ENCODE peak calls at places on chromosome 5, in four cellular contexts. One of them, this sample, is unnamed.

GRCh38 chr5:181037365-181037861 is 2.7 kb upstream of the BTNL9 start:
- DNase-seq in IMR-90: no peak
- DNase-seq in H1: no peak
- DNase-seq in H9: peak; percentile 82
- DNase-seq in this sample: peak; percentile 74

GRCh38 chr5:133605323-133605722 is 7.0 kb downstream of the FSTL4 start:
- DNase-seq in IMR-90: no peak
- DNase-seq in H1: no peak
- DNase-seq in H9: no peak
- DNase-seq in this sample: no peak

GRCh38 chr5:64947031-64947430 is 178.3 kb downstream of the CWC27 start:
- DNase-seq in IMR-90: peak; percentile 55
- DNase-seq in H1: no peak
- DNase-seq in H9: no peak
- DNase-seq in this sample: no peak

GRCh38 chr5:68011801-68012200 is 203.8 kb upstream of the PIK3R1 start:
- DNase-seq in IMR-90: no peak
- DNase-seq in H1: no peak
- DNase-seq in H9: no peak
- DNase-seq in this sample: no peak

GRCh38 chr5:171137768-171138540 is 171.1 kb upstream of the TLX3 start:
- DNase-seq in IMR-90: peak; percentile 89
- DNase-seq in H1: no peak
- DNase-seq in H9: no peak
- DNase-seq in this sample: no peak

GRCh38 chr5:175542232-175542965 is 64.0 kb downstream of the SFXN1 start:
- DNase-seq in IMR-90: no peak
- DNase-seq in H1: no peak
- DNase-seq in H9: no peak
- DNase-seq in this sample: no peak

GRCh38 chr5:126031989-126032716 is 391.1 kb upstream of the GRAMD2B start:
- DNase-seq in IMR-90: peak; percentile 35
- DNase-seq in H1: no peak
- DNase-seq in H9: no peak
- DNase-seq in this sample: no peak

GRCh38 chr5:128241071-128241695 is 157.6 kb downstream of the SLC12A2 start:
- DNase-seq in IMR-90: peak; percentile 20
- DNase-seq in H1: no peak
- DNase-seq in H9: no peak
- DNase-seq in this sample: no peak

GRCh38 chr5:65066385-65066784 is 297.7 kb downstream of the CWC27 start:
- DNase-seq in IMR-90: no peak
- DNase-seq in H1: no peak
- DNase-seq in H9: no peak
- DNase-seq in this sample: no peak

GRCh38 chr5:96175090-96175489 is 213.4 kb upstream of the ELL2 start:
- DNase-seq in IMR-90: no peak
- DNase-seq in H1: no peak
- DNase-seq in H9: no peak
- DNase-seq in this sample: no peak

GRCh38 chr5:121693864-121694263 is 157.8 kb upstream of the FTMT start:
- DNase-seq in IMR-90: no peak
- DNase-seq in H1: no peak
- DNase-seq in H9: peak; percentile 34
- DNase-seq in this sample: no peak

GRCh38 chr5:169557838-169558237 is 25.7 kb upstream of the SPDL1 start:
- DNase-seq in IMR-90: no peak
- DNase-seq in H1: no peak
- DNase-seq in H9: no peak
- DNase-seq in this sample: no peak

GRCh38 chr5:37722236-37723146 is 117.3 kb downstream of the GDNF start:
- DNase-seq in IMR-90: peak; percentile 96
- DNase-seq in H1: no peak
- DNase-seq in H9: no peak
- DNase-seq in this sample: peak; percentile 17

GRCh38 chr5:93582677-93583524 is at the start of gene NR2F1:
- DNase-seq in IMR-90: peak; percentile 99
- DNase-seq in H1: peak; percentile 78
- DNase-seq in H9: peak; percentile 92
- DNase-seq in this sample: peak; percentile 95

GRCh38 chr5:93164690-93165089 is 416.3 kb downstream of the NR2F1-AS1 start:
- DNase-seq in IMR-90: peak; percentile 75
- DNase-seq in H1: no peak
- DNase-seq in H9: no peak
- DNase-seq in this sample: peak; percentile 48

GRCh38 chr5:151075698-151076331 is 5.0 kb downstream of the TNIP1 start:
- DNase-seq in IMR-90: peak; percentile 61
- DNase-seq in H1: no peak
- DNase-seq in H9: no peak
- DNase-seq in this sample: no peak

GRCh38 chr5:157178961-157179360 is 1.7 kb upstream of the ITK start:
- DNase-seq in IMR-90: no peak
- DNase-seq in H1: no peak
- DNase-seq in H9: no peak
- DNase-seq in this sample: no peak

GRCh38 chr5:157180374-157181264 is at the start of gene ITK:
- DNase-seq in IMR-90: no peak
- DNase-seq in H1: no peak
- DNase-seq in H9: no peak
- DNase-seq in this sample: no peak

GRCh38 chr5:157184117-157184516 is 3.5 kb downstream of the ITK start:
- DNase-seq in IMR-90: no peak
- DNase-seq in H1: no peak
- DNase-seq in H9: no peak
- DNase-seq in this sample: no peak

GRCh38 chr5:157186309-157187045 is 5.8 kb downstream of the ITK start:
- DNase-seq in IMR-90: no peak
- DNase-seq in H1: no peak
- DNase-seq in H9: no peak
- DNase-seq in this sample: no peak

DNA sequence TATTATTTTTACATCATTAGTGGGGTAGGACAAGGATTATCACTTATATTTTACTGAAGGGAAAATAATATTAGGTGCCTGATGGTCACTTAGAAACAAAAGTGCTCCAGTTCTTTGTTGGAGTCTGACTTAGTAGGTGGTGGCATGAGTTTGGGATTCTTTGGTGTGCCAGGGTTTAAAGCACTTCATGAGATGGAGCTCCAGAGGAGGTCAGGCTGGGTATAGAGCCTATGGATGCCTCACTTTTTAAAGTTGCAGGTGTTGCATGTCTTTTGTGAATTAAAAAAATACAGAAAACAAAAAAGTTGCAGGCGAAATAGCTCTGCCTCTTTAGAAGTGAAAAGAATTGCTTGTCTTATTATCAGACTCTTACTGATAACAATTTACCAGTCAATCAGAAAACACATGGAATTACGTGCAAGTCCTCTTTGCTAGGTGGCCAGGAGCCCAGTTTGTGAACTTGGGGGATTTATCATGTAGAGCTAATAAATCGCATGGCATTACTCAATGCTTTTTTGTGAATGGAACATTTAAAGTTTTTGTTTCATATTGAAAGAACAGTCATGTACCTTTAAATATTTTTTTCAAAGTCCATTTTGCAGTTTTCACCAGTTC is 1.6 kb downstream of the ITK start:
- DNase-seq in IMR-90: no peak
- DNase-seq in H1: no peak
- DNase-seq in H9: no peak
- DNase-seq in this sample: no peak
- H3K56ac ChIP-seq in IMR-90: no peak overlapping the region
- H3K56ac ChIP-seq in H1: no peak overlapping the region
- H3K56ac ChIP-seq in H9: no peak overlapping the region
- H3K56ac ChIP-seq in this sample: no peak overlapping the region

GRCh38 chr5:100950975-100951374 is 47.9 kb upstream of the ST8SIA4 start:
- DNase-seq in IMR-90: no peak
- DNase-seq in H1: no peak
- DNase-seq in H9: no peak
- DNase-seq in this sample: no peak
- H3K4me2 ChIP-seq in IMR-90: no peak overlapping the region
- H3K4me2 ChIP-seq in H1: no peak overlapping the region
- H3K4me2 ChIP-seq in H9: no peak overlapping the region
- H3K4me2 ChIP-seq in this sample: no peak overlapping the region

GRCh38 chr5:74311961-74312360 is 328.6 kb downstream of the ENC1 start:
- DNase-seq in IMR-90: no peak
- DNase-seq in H1: no peak
- DNase-seq in H9: no peak
- DNase-seq in this sample: no peak
- H3K56ac ChIP-seq in IMR-90: no peak overlapping the region
- H3K56ac ChIP-seq in H1: no peak overlapping the region
- H3K56ac ChIP-seq in H9: no peak overlapping the region
- H3K56ac ChIP-seq in this sample: no peak overlapping the region

DNA sequence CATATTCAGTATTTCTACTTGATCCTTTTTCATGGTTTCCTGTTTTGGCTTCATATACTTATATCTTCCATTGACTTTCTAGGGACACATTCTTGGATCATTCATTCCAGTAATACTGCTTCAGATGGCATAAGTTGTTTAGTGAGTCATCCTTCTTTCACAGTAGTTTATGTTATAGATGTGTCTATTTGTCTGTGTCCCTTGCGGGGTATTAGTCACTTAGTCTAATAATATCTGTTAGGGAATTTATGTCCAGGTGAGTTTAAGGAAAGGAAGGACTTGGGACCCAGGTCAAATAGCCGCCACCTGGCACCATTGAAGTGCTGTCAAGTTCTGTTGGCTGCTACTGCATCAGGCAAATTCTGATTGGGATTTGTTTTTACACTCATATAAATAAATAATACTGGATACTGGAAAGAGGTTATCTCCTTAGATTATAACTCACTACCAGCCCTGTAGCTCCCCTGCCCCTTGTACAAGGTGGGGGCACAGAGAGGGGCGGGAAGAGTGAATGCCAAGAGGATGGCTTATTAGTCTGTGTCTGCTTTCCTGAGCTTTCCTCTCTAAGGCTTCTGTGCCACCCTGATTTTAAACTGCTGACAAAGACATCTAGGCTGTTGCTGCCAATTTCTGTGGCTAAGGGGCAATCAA is 64.8 kb downstream of the CDC42SE2 start:
- DNase-seq in IMR-90: peak; percentile 77
- DNase-seq in H1: no peak
- DNase-seq in H9: no peak
- DNase-seq in this sample: no peak
- H3K4me2 ChIP-seq in IMR-90: no peak overlapping the region
- H3K4me2 ChIP-seq in H1: no peak overlapping the region
- H3K4me2 ChIP-seq in H9: no peak overlapping the region
- H3K4me2 ChIP-seq in this sample: no peak overlapping the region

DNA sequence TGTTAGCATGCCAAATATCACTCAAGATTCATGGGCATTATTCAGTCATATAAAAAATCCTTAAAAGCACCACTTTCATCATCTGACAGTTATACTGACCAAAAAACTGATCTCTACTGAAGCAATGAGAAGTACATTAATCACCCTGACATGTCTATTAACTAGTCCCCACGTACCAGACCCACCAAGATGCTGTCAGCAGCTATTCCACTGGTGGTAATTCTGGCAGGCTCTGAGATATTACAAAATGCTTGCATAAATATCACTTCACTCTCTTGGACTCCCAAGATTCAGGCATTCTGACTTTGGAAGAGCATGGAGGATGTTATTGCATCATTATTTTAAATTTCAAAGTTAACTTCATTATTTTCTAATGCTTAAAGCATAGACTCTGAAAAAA is 717.0 kb downstream of the DNAH5 start:
- DNase-seq in IMR-90: no peak
- DNase-seq in H1: no peak
- DNase-seq in H9: no peak
- DNase-seq in this sample: no peak
- H3K56ac ChIP-seq in IMR-90: no peak overlapping the region
- H3K56ac ChIP-seq in H1: no peak overlapping the region
- H3K56ac ChIP-seq in H9: no peak overlapping the region
- H3K56ac ChIP-seq in this sample: no peak overlapping the region